ENCODE peak calls at places on chromosomes 4 and X, in ten cellular contexts. R is lower lobe of right lung; Y is NCI-H1694; Z is T-cell; B is GM12864; T is stimulated activated CD4-positive, alpha-beta T cell treated with anti-CD3 and anti-CD28 coated beads, TNF-alpha, amount 100 ng/mL, for 4 hours; A is GM13977; H is GM12891; Q is pulmonary artery endothelial cell; I is GM12865. F is an unnamed sample.

GRCh38 chr4:2274320-2275043 is 12.6 kb upstream of the MXD4 start:
- DNase-seq in R (peak; percentile 35), Y (peak; percentile 36), Z (no peak), B (no peak), T (no peak), A (no peak), H (no peak), Q (no peak), I (no peak), F (no peak)

GRCh38 chr4:182062936-182063335 is 180.3 kb upstream of the TENM3 start:
- DNase-seq in R (no peak), Y (no peak), Z (no peak), B (no peak), T (no peak), A (no peak), H (no peak), Q (no peak), I (peak; percentile 11), F (peak; percentile 9)

GRCh38 chrX:66544181-66544580 is 94.7 kb downstream of the EDA2R start:
- DNase-seq in R (no peak), Y (no peak), Z (no peak), B (no peak), T (no peak), A (no peak), H (no peak), Q (no peak), I (no peak), F (no peak)

GRCh38 chr4:53478671-53479456 is 101.4 kb downstream of the FIP1L1 start:
- DNase-seq in R (no peak), Y (no peak), Z (no peak), B (no peak), T (no peak), A (no peak), H (no peak), Q (no peak), I (no peak), F (no peak)

GRCh38 chrX:132648870-132649269 is 160.0 kb upstream of the MBNL3 start:
- DNase-seq in R (no peak), Y (no peak), Z (no peak), B (no peak), T (no peak), A (no peak), H (no peak), Q (no peak), I (no peak), F (no peak)

GRCh38 chr4:112031712-112032328 is 113.4 kb upstream of the FAM241A start:
- DNase-seq in R (no peak), Y (no peak), Z (no peak), B (peak; percentile 5), T (no peak), A (peak; percentile 39), H (peak; percentile 13), Q (peak; percentile 8), I (peak; percentile 59), F (peak; percentile 24)

GRCh38 chrX:39721570-39722279 is 376.0 kb downstream of the BCOR start:
- DNase-seq in R (no peak), Y (no peak), Z (no peak), B (no peak), T (no peak), A (no peak), H (no peak), Q (no peak), I (no peak), F (no peak)

GRCh38 chr4:152936446-152937279 is 540 bp downstream of the FHDC1 start:
- DNase-seq in R (peak; percentile 59), Y (no peak), Z (peak; percentile 14), B (no peak), T (no peak), A (peak; percentile 65), H (peak; percentile 39), Q (no peak), I (peak; percentile 5), F (peak; percentile 18)

GRCh38 chr4:138182838-138183426 is 59.2 kb downstream of the SLC7A11 start:
- DNase-seq in R (no peak), Y (peak; percentile 24), Z (no peak), B (no peak), T (no peak), A (peak; percentile 3), H (no peak), Q (peak; percentile 48), I (peak; percentile 61), F (peak; percentile 42)

GRCh38 chr4:1572964-1573720 is 111.0 kb downstream of the FAM53A start:
- DNase-seq in R (no peak), Y (no peak), Z (no peak), B (no peak), T (no peak), A (no peak), H (no peak), Q (no peak), I (no peak), F (no peak)

GRCh38 chrX:150772150-150772970 is 79.2 kb downstream of the MTMR1 start:
- DNase-seq in R (peak; percentile 81), Y (peak; percentile 40), Z (peak; percentile 64), B (peak; percentile 16), T (peak; percentile 60), A (peak; percentile 82), H (peak; percentile 74), Q (no peak), I (peak; percentile 75), F (peak; percentile 36)

GRCh38 chr4:163649557-163650091 is 155.1 kb downstream of the TMA16 start:
- DNase-seq in R (no peak), Y (no peak), Z (no peak), B (no peak), T (no peak), A (no peak), H (no peak), Q (no peak), I (no peak), F (no peak)

GRCh38 chr4:7513731-7514130 is 79.0 kb upstream of the PSAPL1 start:
- DNase-seq in R (no peak), Y (no peak), Z (no peak), B (no peak), T (no peak), A (no peak), H (no peak), Q (no peak), I (no peak), F (no peak)

GRCh38 chr4:87949961-87950360 is 25.6 kb upstream of the SPP1 start:
- DNase-seq in R (no peak), Y (no peak), Z (no peak), B (no peak), T (no peak), A (no peak), H (no peak), Q (peak; percentile 30), I (no peak), F (no peak)

GRCh38 chr4:68451246-68452211 is 4.3 kb downstream of the TMPRSS11E start:
- DNase-seq in R (no peak), Y (no peak), Z (no peak), B (peak; percentile 3), T (no peak), A (no peak), H (no peak), Q (no peak), I (peak; percentile 13), F (no peak)

GRCh38 chrX:14235004-14235403 is 205.3 kb upstream of the GEMIN8 start:
- DNase-seq in R (no peak), Y (no peak), Z (no peak), B (no peak), T (no peak), A (no peak), H (no peak), Q (no peak), I (no peak), F (no peak)

GRCh38 chrX:14922437-14922836 is 49.2 kb downstream of the MOSPD2 start:
- DNase-seq in R (no peak), Y (no peak), Z (no peak), B (no peak), T (no peak), A (no peak), H (no peak), Q (no peak), I (no peak), F (no peak)

GRCh38 chr4:153222790-153223417 is 18.7 kb downstream of the TRIM2 start:
- DNase-seq in R (peak; percentile 68), Y (no peak), Z (peak; percentile 11), B (no peak), T (no peak), A (peak; percentile 61), H (no peak), Q (no peak), I (peak; percentile 41), F (peak; percentile 25)

GRCh38 chr4:132097046-132097445 is 1052.0 kb upstream of the PCDH10 start:
- DNase-seq in R (no peak), Y (no peak), Z (no peak), B (no peak), T (no peak), A (no peak), H (no peak), Q (no peak), I (no peak), F (no peak)

GRCh38 chrX:2500091-2500680 is 590 bp downstream of the DHRSX start:
- DNase-seq in R (peak; percentile 61), Y (no peak), Z (peak; percentile 29), B (no peak), T (peak; percentile 34), A (no peak), H (no peak), Q (no peak), I (peak; percentile 25), F (no peak)

GRCh38 chr4:92506933-92507332 is 203.2 kb downstream of the GRID2 start:
- DNase-seq in R (no peak), Y (no peak), Z (no peak), B (no peak), T (no peak), A (no peak), H (no peak), Q (no peak), I (no peak), F (no peak)

GRCh38 chr4:84606645-84607044 is 23.7 kb downstream of the CDS1 start:
- DNase-seq in R (no peak), Y (no peak), Z (no peak), B (no peak), T (no peak), A (no peak), H (no peak), Q (no peak), I (no peak), F (no peak)

GRCh38 chr4:122796801-122797404 is 29.7 kb upstream of the FGF2 start:
- DNase-seq in R (no peak), Y (no peak), Z (no peak), B (no peak), T (no peak), A (no peak), H (no peak), Q (no peak), I (no peak), F (no peak)

GRCh38 chr4:13704020-13704419 is 76.5 kb upstream of the BOD1L1 start:
- DNase-seq in R (no peak), Y (no peak), Z (no peak), B (no peak), T (no peak), A (no peak), H (no peak), Q (no peak), I (no peak), F (no peak)

GRCh38 chrX:131831185-131831520 is 191.9 kb upstream of the STK26 start:
- DNase-seq in R (no peak), Y (no peak), Z (no peak), B (no peak), T (no peak), A (no peak), H (no peak), Q (no peak), I (no peak), F (no peak)

GRCh38 chrX:13888284-13888683 is 71.4 kb upstream of the GPM6B start:
- DNase-seq in R (no peak), Y (no peak), Z (no peak), B (no peak), T (no peak), A (no peak), H (no peak), Q (no peak), I (no peak), F (no peak)

GRCh38 chr4:100177855-100178254 is 12.4 kb downstream of the DDIT4L start:
- DNase-seq in R (no peak), Y (no peak), Z (no peak), B (no peak), T (no peak), A (no peak), H (no peak), Q (no peak), I (no peak), F (no peak)

GRCh38 chr4:64776820-64777219 is 367.6 kb upstream of the TECRL start:
- DNase-seq in R (no peak), Y (no peak), Z (no peak), B (no peak), T (no peak), A (no peak), H (no peak), Q (no peak), I (no peak), F (no peak)